ENCODE peak calls at places on chromosomes 3 and 15, in five cellular contexts. One of them, this sample, is unnamed.

GRCh38 chr3:140636452-140637138 is 41.3 kb upstream of the TRIM42 start:
- DNase-seq in GM12878: no peak
- DNase-seq in GM23338: no peak
- DNase-seq in A549: no peak
- DNase-seq in K562: no peak
- DNase-seq in this sample: no peak

GRCh38 chr15:75930866-75931265 is 27.2 kb downstream of the FBXO22 start:
- DNase-seq in GM12878: no peak
- DNase-seq in GM23338: no peak
- DNase-seq in A549: no peak
- DNase-seq in K562: no peak
- DNase-seq in this sample: no peak

GRCh38 chr3:72187131-72187530 is 402.2 kb upstream of the PROK2 start:
- DNase-seq in GM12878: no peak
- DNase-seq in GM23338: peak
- DNase-seq in A549: no peak
- DNase-seq in K562: no peak
- DNase-seq in this sample: peak

GRCh38 chr3:122349171-122349570 is 24.1 kb downstream of the CSTA start:
- DNase-seq in GM12878: no peak
- DNase-seq in GM23338: no peak
- DNase-seq in A549: no peak
- DNase-seq in K562: no peak
- DNase-seq in this sample: no peak

GRCh38 chr3:29555590-29555989 is 274.7 kb downstream of the RBMS3 start:
- DNase-seq in GM12878: no peak
- DNase-seq in GM23338: peak
- DNase-seq in A549: no peak
- DNase-seq in K562: no peak
- DNase-seq in this sample: no peak

GRCh38 chr3:142929109-142929508 is 34.4 kb downstream of the PAQR9 start:
- DNase-seq in GM12878: no peak
- DNase-seq in GM23338: peak
- DNase-seq in A549: peak
- DNase-seq in K562: peak
- DNase-seq in this sample: peak

GRCh38 chr3:168952551-168952950 is 711.0 kb downstream of the MECOM start:
- DNase-seq in GM12878: no peak
- DNase-seq in GM23338: no peak
- DNase-seq in A549: no peak
- DNase-seq in K562: no peak
- DNase-seq in this sample: peak

GRCh38 chr3:4957978-4958377 is 21.3 kb upstream of the BHLHE40 start:
- DNase-seq in GM12878: no peak
- DNase-seq in GM23338: no peak
- DNase-seq in A549: no peak
- DNase-seq in K562: no peak
- DNase-seq in this sample: no peak

GRCh38 chr3:57673158-57673557 is 19.7 kb downstream of the DENND6A start:
- DNase-seq in GM12878: no peak
- DNase-seq in GM23338: no peak
- DNase-seq in A549: no peak
- DNase-seq in K562: no peak
- DNase-seq in this sample: no peak

GRCh38 chr15:78374436-78375393 is 34.6 kb downstream of the CRABP1 start:
- DNase-seq in GM12878: no peak
- DNase-seq in GM23338: no peak
- DNase-seq in A549: peak
- DNase-seq in K562: peak
- DNase-seq in this sample: peak

GRCh38 chr15:58244546-58244945 is 106.4 kb downstream of the AQP9 start:
- DNase-seq in GM12878: no peak
- DNase-seq in GM23338: no peak
- DNase-seq in A549: no peak
- DNase-seq in K562: no peak
- DNase-seq in this sample: no peak

GRCh38 chr15:58249646-58250312 is 111.6 kb downstream of the AQP9 start:
- DNase-seq in GM12878: no peak
- DNase-seq in GM23338: no peak
- DNase-seq in A549: no peak
- DNase-seq in K562: no peak
- DNase-seq in this sample: no peak

GRCh38 chr15:58246041-58246440 is 107.9 kb downstream of the AQP9 start:
- DNase-seq in GM12878: no peak
- DNase-seq in GM23338: no peak
- DNase-seq in A549: no peak
- DNase-seq in K562: no peak
- DNase-seq in this sample: no peak

GRCh38 chr15:58248504-58248842 is 110.3 kb downstream of the AQP9 start:
- DNase-seq in GM12878: no peak
- DNase-seq in GM23338: no peak
- DNase-seq in A549: no peak
- DNase-seq in K562: no peak
- DNase-seq in this sample: no peak

GRCh38 chr15:58247803-58248503 is 109.8 kb downstream of the AQP9 start:
- DNase-seq in GM12878: no peak
- DNase-seq in GM23338: no peak
- DNase-seq in A549: no peak
- DNase-seq in K562: no peak
- DNase-seq in this sample: no peak
- TF ChIP-seq JUNB in GM12878: no peak
- TF ChIP-seq JUNB in GM23338: no peak
- TF ChIP-seq JUNB in A549: no peak
- TF ChIP-seq JUNB in K562: no peak
- TF ChIP-seq JUNB in this sample: no peak

GRCh38 chr3:160617636-160618035 is 52.3 kb upstream of the KPNA4 start:
- DNase-seq in GM12878: no peak
- DNase-seq in GM23338: peak
- DNase-seq in A549: no peak
- DNase-seq in K562: no peak
- DNase-seq in this sample: no peak

GRCh38 chr3:160618878-160619277 is 53.5 kb upstream of the KPNA4 start:
- DNase-seq in GM12878: no peak
- DNase-seq in GM23338: no peak
- DNase-seq in A549: no peak
- DNase-seq in K562: no peak
- DNase-seq in this sample: no peak

GRCh38 chr3:160618363-160618762 is 53.0 kb upstream of the KPNA4 start:
- DNase-seq in GM12878: no peak
- DNase-seq in GM23338: no peak
- DNase-seq in A549: no peak
- DNase-seq in K562: no peak
- DNase-seq in this sample: no peak

GRCh38 chr3:160616311-160616710 is 50.9 kb upstream of the KPNA4 start:
- DNase-seq in GM12878: no peak
- DNase-seq in GM23338: no peak
- DNase-seq in A549: no peak
- DNase-seq in K562: no peak
- DNase-seq in this sample: no peak

DNA sequence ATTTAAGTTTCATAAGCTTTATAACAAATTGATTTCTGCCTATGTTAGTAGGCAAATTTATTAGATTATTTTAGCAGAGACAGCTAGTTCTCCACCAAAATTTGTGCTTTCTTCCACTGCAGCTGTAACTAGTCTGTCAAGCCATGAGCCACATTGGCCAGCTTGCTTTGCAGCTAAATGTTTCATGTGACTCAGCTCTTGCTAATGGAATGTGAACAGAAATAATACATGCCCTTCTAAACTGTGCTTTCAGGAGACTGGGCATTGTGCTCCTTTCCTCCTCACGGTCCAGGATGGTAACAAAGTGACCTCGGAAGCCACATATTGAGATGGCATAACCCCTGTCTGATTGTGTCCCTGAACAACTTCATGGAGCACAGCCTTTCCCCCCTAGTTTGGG is 51.4 kb upstream of the KPNA4 start:
- DNase-seq in GM12878: no peak
- DNase-seq in GM23338: no peak
- DNase-seq in A549: no peak
- DNase-seq in K562: no peak
- DNase-seq in this sample: no peak
- TF ChIP-seq JUNB in GM12878: no peak
- TF ChIP-seq JUNB in GM23338: no peak
- TF ChIP-seq JUNB in A549: no peak
- TF ChIP-seq JUNB in K562: no peak
- TF ChIP-seq JUNB in this sample: no peak

DNA sequence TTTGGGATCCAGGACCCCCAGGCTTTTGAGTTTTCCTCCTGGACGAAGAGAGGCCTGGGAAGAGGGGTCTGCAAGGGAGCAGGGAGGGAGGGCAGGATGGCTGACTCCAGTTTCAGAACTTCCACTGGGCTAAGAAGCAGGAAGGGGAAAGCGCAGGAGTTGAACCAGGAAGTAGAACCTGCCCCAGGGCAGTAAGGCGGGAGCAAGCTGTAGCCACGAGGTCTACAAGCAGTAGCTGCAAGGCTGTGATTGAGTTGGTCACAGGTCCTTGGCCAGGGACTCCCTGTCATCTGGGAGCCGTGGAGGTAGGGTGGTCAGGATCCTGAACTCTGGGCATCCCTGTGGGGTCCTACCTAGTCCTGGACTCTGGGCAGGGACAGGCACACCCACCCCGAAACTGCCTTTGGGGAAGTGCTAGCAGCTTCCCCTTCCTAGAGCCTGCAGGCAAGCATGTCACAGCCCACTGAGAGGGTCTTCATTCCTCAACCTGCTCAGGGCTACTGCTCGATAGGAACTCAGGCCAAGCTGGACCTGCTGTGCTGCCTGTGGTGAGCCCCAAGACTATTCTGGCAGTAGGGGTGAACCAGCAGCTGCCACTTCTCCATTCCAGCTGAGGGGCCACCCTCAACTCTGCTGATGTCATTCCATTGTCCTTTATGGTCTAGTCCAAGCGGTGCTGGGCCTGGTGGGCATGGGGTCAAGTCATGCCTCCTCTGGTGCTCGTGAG is 5.7 kb upstream of the GNAI2 start:
- DNase-seq in GM12878: no peak
- DNase-seq in GM23338: no peak
- DNase-seq in A549: no peak
- DNase-seq in K562: no peak
- DNase-seq in this sample: no peak
- TF ChIP-seq JUNB in GM12878: no peak
- TF ChIP-seq JUNB in GM23338: no peak
- TF ChIP-seq JUNB in A549: no peak
- TF ChIP-seq JUNB in K562: no peak
- TF ChIP-seq JUNB in this sample: no peak

GRCh38 chr3:102737353-102737752 is 302.5 kb downstream of the ZPLD1 start:
- DNase-seq in GM12878: no peak
- DNase-seq in GM23338: no peak
- DNase-seq in A549: no peak
- DNase-seq in K562: no peak
- DNase-seq in this sample: no peak

GRCh38 chr3:102736288-102736960 is 301.6 kb downstream of the ZPLD1 start:
- DNase-seq in GM12878: no peak
- DNase-seq in GM23338: no peak
- DNase-seq in A549: no peak
- DNase-seq in K562: no peak
- DNase-seq in this sample: no peak

GRCh38 chr3:102733811-102734574 is 299.2 kb downstream of the ZPLD1 start:
- DNase-seq in GM12878: no peak
- DNase-seq in GM23338: peak
- DNase-seq in A549: no peak
- DNase-seq in K562: no peak
- DNase-seq in this sample: no peak

GRCh38 chr3:102741105-102741504 is 306.3 kb downstream of the ZPLD1 start:
- DNase-seq in GM12878: no peak
- DNase-seq in GM23338: peak
- DNase-seq in A549: no peak
- DNase-seq in K562: no peak
- DNase-seq in this sample: no peak

GRCh38 chr3:102736961-102737304 is 302.1 kb downstream of the ZPLD1 start:
- DNase-seq in GM12878: no peak
- DNase-seq in GM23338: no peak
- DNase-seq in A549: no peak
- DNase-seq in K562: no peak
- DNase-seq in this sample: no peak
- TF ChIP-seq JUNB in GM12878: no peak
- TF ChIP-seq JUNB in GM23338: no peak
- TF ChIP-seq JUNB in A549: no peak
- TF ChIP-seq JUNB in K562: no peak
- TF ChIP-seq JUNB in this sample: no peak

GRCh38 chr3:86708908-86709307 is 282.0 kb downstream of the VGLL3 start:
- DNase-seq in GM12878: no peak
- DNase-seq in GM23338: no peak
- DNase-seq in A549: no peak
- DNase-seq in K562: no peak
- DNase-seq in this sample: no peak
- TF ChIP-seq JUNB in GM12878: no peak
- TF ChIP-seq JUNB in GM23338: no peak
- TF ChIP-seq JUNB in A549: no peak
- TF ChIP-seq JUNB in K562: no peak
- TF ChIP-seq JUNB in this sample: no peak

This sample was measured in HepG2.